ENCODE peak calls at places on chromosome 20, in nine cellular contexts. U is prostate gland; V is foreskin fibroblast; C is CD8-positive, alpha-beta T cell; Z is esophagus muscularis mucosa; G is heart left ventricle; I is OCI-LY7; T is lower lobe of right lung; P is astrocyte of the spinal cord. A is an unnamed sample.

GRCh38 chr20:16675165-16675564 is 54.7 kb upstream of the SNRPB2 start:
- DNase-seq in U (no peak), V (no peak), C (no peak), Z (no peak), G (no peak), I (no peak), T (no peak), P (no peak), A (no peak)

GRCh38 chr20:38893056-38893455 is 33.2 kb upstream of the FAM83D start:
- DNase-seq in U (no peak), V (no peak), C (no peak), Z (no peak), G (no peak), I (peak; percentile 51), T (no peak), P (no peak), A (no peak)

GRCh38 chr20:21901470-21902275 is 196.2 kb downstream of the PAX1 start:
- DNase-seq in U (no peak), V (no peak), C (no peak), Z (no peak), G (peak; percentile 41), I (no peak), T (no peak), P (no peak), A (no peak)

GRCh38 chr20:17896771-17897369 is 71.7 kb downstream of the SNX5 start:
- DNase-seq in U (no peak), V (peak; percentile 41), C (no peak), Z (no peak), G (no peak), I (no peak), T (no peak), P (no peak), A (no peak)

GRCh38 chr20:60050193-60050960 is 92.2 kb downstream of the CDH26 start:
- DNase-seq in U (peak; percentile 30), V (no peak), C (no peak), Z (no peak), G (no peak), I (no peak), T (no peak), P (no peak), A (no peak)

GRCh38 chr20:45911486-45912343 is at the start of gene PLTP:
- DNase-seq in U (peak; percentile 29), V (peak; percentile 75), C (peak; percentile 38), Z (no peak), G (peak; percentile 79), I (no peak), T (peak; percentile 66), P (peak; percentile 75), A (no peak)

GRCh38 chr20:25867776-25868649 is 171.4 kb upstream of the ZNF337 start:
- DNase-seq in U (peak; percentile 48), V (peak; percentile 79), C (peak; percentile 63), Z (no peak), G (peak; percentile 86), I (no peak), T (peak; percentile 78), P (peak; percentile 60), A (no peak)

GRCh38 chr20:31517373-31517772 is 3.1 kb downstream of the HM13 start:
- DNase-seq in U (peak; percentile 37), V (peak; percentile 78), C (no peak), Z (no peak), G (no peak), I (no peak), T (no peak), P (peak; percentile 47), A (no peak)

GRCh38 chr20:13344671-13345070 is 123.6 kb downstream of the ISM1 start:
- DNase-seq in U (no peak), V (peak; percentile 73), C (no peak), Z (no peak), G (no peak), I (no peak), T (no peak), P (no peak), A (no peak)

GRCh38 chr20:37954205-37954604 is 51.3 kb downstream of the VSTM2L start:
- DNase-seq in U (no peak), V (no peak), C (no peak), Z (peak; percentile 45), G (no peak), I (no peak), T (no peak), P (no peak), A (no peak)

GRCh38 chr20:58988565-58988882 is 7.5 kb downstream of the NELFCD start:
- DNase-seq in U (no peak), V (no peak), C (no peak), Z (no peak), G (no peak), I (no peak), T (no peak), P (no peak), A (no peak)

GRCh38 chr20:38094373-38094775 is 60.8 kb downstream of the RPRD1B start:
- DNase-seq in U (no peak), V (peak; percentile 89), C (peak; percentile 19), Z (peak; percentile 68), G (peak; percentile 72), I (peak; percentile 76), T (no peak), P (peak; percentile 54), A (no peak)

GRCh38 chr20:38927902-38928578 is 1.8 kb downstream of the FAM83D start:
- DNase-seq in U (peak; percentile 33), V (no peak), C (no peak), Z (no peak), G (no peak), I (peak; percentile 47), T (no peak), P (no peak), A (no peak)

GRCh38 chr20:17761612-17762011 is 61.8 kb downstream of the BANF2 start:
- DNase-seq in U (no peak), V (no peak), C (no peak), Z (no peak), G (no peak), I (peak; percentile 28), T (no peak), P (no peak), A (no peak)

DNA sequence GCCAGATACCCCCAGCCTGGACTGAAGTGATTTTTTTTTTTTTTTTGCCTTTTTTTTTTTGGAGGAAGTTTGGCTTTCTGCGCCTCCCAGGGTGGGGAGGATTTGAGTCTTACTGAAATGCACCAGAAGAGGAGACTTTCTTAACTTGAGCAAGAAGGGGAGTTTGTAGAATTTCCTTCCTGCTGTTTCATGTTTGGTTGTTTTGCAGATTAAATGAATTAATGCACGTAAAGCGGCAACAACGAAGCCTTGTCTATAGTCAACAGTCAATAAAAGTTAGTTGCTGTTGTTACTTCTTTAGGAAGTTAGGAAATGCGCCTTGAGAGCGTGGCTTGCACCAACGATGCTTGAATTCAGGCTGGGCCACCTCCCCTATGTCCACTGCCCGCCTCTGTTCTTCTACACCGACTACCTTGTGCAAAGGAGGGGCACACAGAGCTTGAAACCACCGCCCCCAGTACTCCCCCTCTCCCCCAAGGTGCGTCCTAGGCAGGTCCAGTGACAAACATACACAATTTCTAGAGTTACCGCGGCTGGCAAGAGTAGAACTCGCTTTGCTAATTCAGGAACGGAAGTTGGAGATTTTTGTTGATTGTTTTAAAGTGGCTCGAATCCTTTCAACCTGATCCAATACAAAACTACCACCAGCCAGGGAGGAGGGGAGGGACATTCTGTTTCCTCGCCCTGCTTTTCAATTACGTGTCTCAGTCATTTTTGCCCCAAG is 828 bp upstream of the CYP24A1 start:
- DNase-seq in U (no peak), V (no peak), C (no peak), Z (no peak), G (no peak), I (no peak), T (no peak), P (peak; percentile 6), A (no peak)
- H3K4me3 ChIP-seq in U (no peak overlapping the region), V (no peak overlapping the region), C (peak overlapping the region; percentile 23), Z (no peak overlapping the region), G (peak overlapping the region; percentile 24), I (no peak overlapping the region), T (peak overlapping the region; percentile 19), P (no peak overlapping the region), A (no peak overlapping the region)

DNA sequence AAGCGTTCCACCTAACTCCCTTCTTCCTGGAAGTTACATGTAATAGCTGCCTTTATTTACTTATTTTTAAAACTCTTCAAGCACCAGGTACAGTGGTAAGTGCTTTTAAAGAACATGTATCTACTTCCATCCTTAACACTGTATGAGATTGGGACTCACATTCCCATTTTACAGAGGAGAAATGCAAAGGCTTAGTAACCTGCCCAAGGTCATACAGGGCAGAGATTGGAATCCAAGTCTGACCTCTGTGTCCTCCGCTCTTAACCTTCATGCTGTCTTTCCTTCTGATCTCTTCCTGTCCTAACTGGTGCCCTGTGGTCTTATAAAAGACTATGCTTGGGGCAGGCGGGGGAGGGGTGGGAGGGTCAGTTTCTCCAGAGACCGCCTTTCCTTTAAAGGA is 1.6 kb downstream of the B4GALT5 start:
- DNase-seq in U (no peak), V (no peak), C (no peak), Z (no peak), G (no peak), I (no peak), T (no peak), P (no peak), A (no peak)
- H3K4me3 ChIP-seq in U (peak overlapping the region; percentile 99), V (peak overlapping the region; percentile 76), C (no peak overlapping the region), Z (peak overlapping the region; percentile 83), G (peak overlapping the region; percentile 98), I (peak overlapping the region; percentile 99), T (peak overlapping the region; percentile 91), P (peak overlapping the region; percentile 92), A (peak overlapping the region; percentile 94)

GRCh38 chr20:2326046-2326445 is 30.2 kb downstream of the TGM3 start:
- DNase-seq in U (no peak), V (no peak), C (no peak), Z (no peak), G (no peak), I (no peak), T (no peak), P (no peak), A (no peak)
- H3K4me3 ChIP-seq in U (no peak overlapping the region), V (no peak overlapping the region), C (no peak overlapping the region), Z (no peak overlapping the region), G (no peak overlapping the region), I (no peak overlapping the region), T (no peak overlapping the region), P (no peak overlapping the region), A (no peak overlapping the region)

GRCh38 chr20:36304786-36305495 is 1.2 kb upstream of the DLGAP4 start:
- DNase-seq in U (no peak), V (no peak), C (no peak), Z (no peak), G (no peak), I (no peak), T (no peak), P (peak; percentile 1), A (no peak)
- H3K4me3 ChIP-seq in U (no peak overlapping the region), V (no peak overlapping the region), C (no peak overlapping the region), Z (no peak overlapping the region), G (no peak overlapping the region), I (no peak overlapping the region), T (no peak overlapping the region), P (no peak overlapping the region), A (no peak overlapping the region)

DNA sequence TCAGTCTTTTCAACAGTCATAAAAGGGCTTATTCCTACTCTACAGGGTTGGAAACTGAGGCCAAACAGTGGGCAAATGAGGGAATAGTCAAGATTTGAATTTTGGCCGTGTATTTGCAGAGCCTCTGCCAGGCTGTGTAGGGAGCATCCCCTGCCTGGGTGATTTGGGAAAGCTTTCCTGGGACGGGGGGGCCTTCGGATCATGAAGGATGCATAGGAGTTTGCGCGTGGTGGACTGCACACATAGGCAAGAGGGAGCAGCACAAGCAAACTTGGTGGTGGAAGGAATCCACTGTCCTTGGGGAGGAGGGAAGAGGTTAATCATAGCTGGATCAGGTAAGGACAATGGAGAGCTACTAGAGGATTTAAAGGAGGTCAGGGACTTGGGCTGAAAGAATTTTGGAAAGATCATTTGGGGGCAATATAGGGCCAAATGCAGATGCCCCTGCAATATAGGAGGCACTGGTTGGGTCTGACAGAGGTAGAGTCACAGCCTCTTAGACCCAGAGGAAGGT is 2.5 kb downstream of the PTPRA start:
- DNase-seq in U (no peak), V (no peak), C (no peak), Z (peak; percentile 78), G (no peak), I (no peak), T (no peak), P (no peak), A (no peak)
- H3K4me3 ChIP-seq in U (no peak overlapping the region), V (no peak overlapping the region), C (no peak overlapping the region), Z (no peak overlapping the region), G (no peak overlapping the region), I (no peak overlapping the region), T (no peak overlapping the region), P (no peak overlapping the region), A (no peak overlapping the region)